ENCODE peak calls at places on chromosomes 1 and 21, in four cellular contexts. A is PC-3, E is tibial nerve, W is fibroblast of pulmonary artery. F is an unnamed sample.

GRCh38 chr1:150971583-150972416 is 2.8 kb downstream of the CERS2 start:
- DNase-seq in A (no peak), E (no peak), W (no peak), F (no peak)

GRCh38 chr1:23701996-23702395 is 10.4 kb downstream of the RPL11 start:
- DNase-seq in A (no peak), E (no peak), W (no peak), F (no peak)

GRCh38 chr1:108813326-108813725 is 43.6 kb downstream of the AKNAD1 start:
- DNase-seq in A (peak; percentile 85), E (no peak), W (no peak), F (no peak)

GRCh38 chr1:1198423-1199140 is 7.8 kb downstream of the TNFRSF18 start:
- DNase-seq in A (no peak), E (no peak), W (no peak), F (no peak)

GRCh38 chr1:196717868-196718267 is 56.8 kb upstream of the CFHR3 start:
- DNase-seq in A (no peak), E (no peak), W (no peak), F (no peak)

GRCh38 chr1:176241385-176242015 is 34.4 kb upstream of the COP1 start:
- DNase-seq in A (peak; percentile 68), E (no peak), W (peak; percentile 77), F (peak; percentile 97)

GRCh38 chr1:93093332-93094006 is 14.4 kb downstream of the MTF2 start:
- DNase-seq in A (no peak), E (no peak), W (no peak), F (no peak)

GRCh38 chr1:7430646-7431045 is 340.4 kb upstream of the VAMP3 start:
- DNase-seq in A (no peak), E (no peak), W (no peak), F (no peak)

GRCh38 chr21:29194342-29194741 is 63.9 kb downstream of the MAP3K7CL start:
- DNase-seq in A (peak; percentile 60), E (no peak), W (no peak), F (no peak)
- H3K4me3 ChIP-seq in A (no peak overlapping the region), E (no peak overlapping the region), W (no peak overlapping the region), F (no peak overlapping the region)

GRCh38 chr1:164591858-164592257 is 32.9 kb downstream of the PBX1 start:
- DNase-seq in A (peak; percentile 58), E (no peak), W (peak; percentile 35), F (peak; percentile 43)
- TF ChIP-seq CTCF in A (no peak), E (no peak), W (no peak), F (no peak)

DNA sequence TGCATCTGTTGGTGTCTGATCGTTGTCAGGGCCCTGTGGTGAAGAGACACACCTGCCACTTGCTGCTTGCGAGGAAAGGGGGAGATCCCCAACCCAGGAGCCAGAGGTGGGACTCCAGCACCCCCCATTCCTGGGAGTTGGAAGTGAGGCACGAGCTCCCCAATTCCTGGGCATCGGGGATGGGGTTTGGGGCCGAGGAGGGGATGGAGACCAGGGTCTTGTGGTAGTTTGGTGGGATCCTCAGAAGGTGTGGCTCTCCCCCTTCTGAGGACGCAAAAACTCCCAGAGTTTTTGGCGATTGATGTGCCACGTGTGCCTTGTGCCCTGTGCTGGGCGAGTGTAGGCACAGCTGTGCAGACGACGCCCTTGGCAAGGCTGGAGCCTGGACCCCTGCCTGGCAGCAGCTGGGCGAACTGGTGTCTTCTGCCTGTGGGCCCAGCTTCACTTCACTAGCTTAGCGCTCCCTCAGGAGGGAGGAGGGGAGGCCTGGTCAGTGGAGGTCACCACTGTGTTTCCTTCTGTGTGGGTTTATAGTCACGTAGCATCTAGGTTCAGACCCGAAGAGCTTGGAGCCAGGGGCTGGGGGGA is 2.6 kb downstream of the GUK1 start:
- DNase-seq in A (no peak), E (peak; percentile 12), W (no peak), F (no peak)
- H3K4me3 ChIP-seq in A (peak overlapping the region; percentile 84), E (peak overlapping the region; percentile 79), W (peak overlapping the region; percentile 91), F (no peak overlapping the region)

DNA sequence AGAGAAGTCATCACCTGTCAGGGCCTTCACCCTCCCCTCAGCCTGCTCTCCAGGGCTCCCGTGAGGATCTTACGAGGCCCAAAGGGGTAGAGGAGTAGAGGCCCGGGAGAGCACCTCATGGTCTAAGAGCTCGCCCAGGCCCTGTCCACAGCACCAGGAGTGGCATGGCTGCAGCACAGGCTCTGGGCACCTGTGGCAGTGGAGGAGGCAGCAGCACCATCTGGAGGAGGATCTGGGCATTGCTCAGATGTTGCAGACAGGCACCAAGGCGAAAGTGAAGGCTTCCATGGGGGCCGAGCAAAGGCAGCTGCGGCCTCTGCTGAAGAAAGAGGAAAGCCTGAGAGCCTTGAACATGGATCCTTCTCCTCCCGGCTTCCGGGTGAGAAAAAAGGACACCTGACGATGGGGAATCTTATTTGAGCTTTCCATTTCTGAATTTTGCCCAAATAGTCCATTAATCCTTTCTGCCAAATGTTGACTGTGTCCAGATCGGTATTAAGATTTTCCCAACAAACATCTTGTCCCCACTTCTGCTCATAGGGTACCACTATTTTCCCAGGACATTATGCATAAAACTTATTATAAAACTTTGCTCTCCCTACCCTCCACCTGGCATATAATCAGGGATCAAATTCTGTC is 604.7 kb downstream of the PTPRC start:
- DNase-seq in A (peak; percentile 70), E (no peak), W (peak; percentile 57), F (peak; percentile 41)
- TF ChIP-seq CTCF in A (peak; percentile 71), E (peak; percentile 23), W (peak; percentile 70), F (peak; percentile 78)

GRCh38 chr1:184036517-184036949 is 995 bp downstream of the COLGALT2 start:
- DNase-seq in A (no peak), E (peak; percentile 35), W (no peak), F (no peak)
- H3K4me3 ChIP-seq in A (peak overlapping the region; percentile 67), E (peak overlapping the region; percentile 71), W (peak overlapping the region; percentile 56), F (peak overlapping the region; percentile 33)

GRCh38 chr1:236371083-236371482 is 23.0 kb upstream of the EDARADD start:
- DNase-seq in A (no peak), E (no peak), W (no peak), F (no peak)
- TF ChIP-seq CTCF in A (no peak), E (no peak), W (no peak), F (no peak)

DNA sequence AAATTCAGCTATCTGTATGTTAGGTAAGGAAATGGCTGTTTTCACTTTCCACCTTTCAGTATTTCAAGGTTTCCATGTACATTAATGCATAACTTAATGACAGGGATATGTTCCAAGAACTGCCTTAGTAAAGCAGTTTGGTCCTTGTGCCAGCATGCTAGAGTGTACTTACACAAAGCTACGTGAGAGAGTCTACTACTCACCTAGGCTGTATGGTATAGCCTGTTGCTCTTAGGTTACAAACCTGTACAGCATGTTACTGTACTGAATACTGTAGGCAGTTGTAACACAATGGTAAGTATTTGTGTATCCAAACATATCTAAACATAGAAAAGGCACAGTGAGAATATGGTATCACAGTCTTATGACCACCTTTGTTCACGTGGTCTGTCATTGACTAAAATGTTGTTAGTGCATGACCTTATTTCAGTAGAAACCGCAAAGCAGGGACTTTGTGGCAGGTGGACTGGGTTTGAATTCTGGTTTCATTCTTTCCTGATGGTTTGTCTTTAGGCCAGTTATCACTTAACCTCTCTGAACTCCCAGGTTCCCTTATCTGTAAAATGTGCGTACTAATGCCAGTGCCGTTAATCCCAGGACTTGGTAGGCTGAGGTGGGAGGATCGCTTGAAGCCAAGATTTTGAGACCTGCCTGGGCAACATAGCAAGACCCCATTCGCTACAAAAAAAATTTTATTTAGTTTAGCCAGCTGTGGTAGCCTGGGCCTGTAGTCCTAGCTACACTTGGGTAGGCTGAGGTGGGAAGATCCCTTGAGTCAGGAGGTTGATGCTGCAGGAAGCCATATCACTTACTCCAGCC is 4.9 kb downstream of the SMYD2 start:
- DNase-seq in A (no peak), E (no peak), W (no peak), F (peak; percentile 48)
- H3K4me3 ChIP-seq in A (no peak overlapping the region), E (no peak overlapping the region), W (no peak overlapping the region), F (no peak overlapping the region)

GRCh38 chr1:206505702-206506375 is 1.5 kb upstream of the RASSF5 start:
- DNase-seq in A (peak; percentile 74), E (no peak), W (peak; percentile 63), F (no peak)
- TF ChIP-seq CTCF in A (peak; percentile 95), E (peak; percentile 32), W (peak; percentile 71), F (peak; percentile 62)

GRCh38 chr1:201469645-201470074 is 672 bp upstream of the PHLDA3 start:
- DNase-seq in A (no peak), E (no peak), W (no peak), F (no peak)
- H3K4me3 ChIP-seq in A (peak overlapping the region; percentile 70), E (peak overlapping the region; percentile 91), W (peak overlapping the region; percentile 97), F (peak overlapping the region; percentile 83)